ENCODE peak calls at places on chromosomes 5 and 9, in seven cellular contexts. Z is NCI-H2081 treated with DMSO at 0.1 percent for 48 hours, J is amniotic stem cell, X is dorsolateral prefrontal cortex, E is T-helper 1 cell, F is activated T-helper 1 cell treated with Interleukin-2 at 50 U/mL for 16 hours, H is cardiac muscle cell. W is an unnamed sample.

GRCh38 chr9:22617156-22617555 is 170.5 kb downstream of the DMRTA1 start:
- DNase-seq in J (no peak), E (no peak), X (no peak), H (no peak), F (no peak), Z (no peak), W (no peak)

GRCh38 chr5:132839426-132840301 is 9.2 kb upstream of the SHROOM1 start:
- DNase-seq in J (no peak), X (no peak), E (no peak), F (no peak), H (peak), Z (no peak), W (no peak)

GRCh38 chr5:25553082-25553481 is 908.3 kb upstream of the CDH10 start:
- DNase-seq in J (no peak), Z (no peak), F (no peak), E (no peak), H (no peak), X (no peak), W (no peak)

GRCh38 chr9:136328622-136329041 is 1.3 kb downstream of the GPSM1 start:
- DNase-seq in H (peak), F (no peak), E (no peak), J (no peak), Z (no peak), X (peak), W (peak)

GRCh38 chr5:151737421-151737820 is 21.0 kb downstream of the ATOX1 start:
- DNase-seq in Z (no peak), H (peak), E (no peak), X (no peak), J (no peak), F (no peak), W (no peak)

GRCh38 chr5:41954286-41954685 is 29.2 kb downstream of the FBXO4 start:
- DNase-seq in F (no peak), E (no peak), X (no peak), Z (no peak), J (no peak), H (no peak), W (no peak)

GRCh38 chr5:54616031-54616430 is 98.5 kb downstream of the SNX18 start:
- DNase-seq in E (no peak), H (peak), F (no peak), J (no peak), X (no peak), Z (no peak), W (no peak)

GRCh38 chr9:93459432-93459847 is 6.1 kb upstream of the FAM120AOS start:
- DNase-seq in Z (no peak), J (no peak), X (no peak), F (no peak), H (no peak), E (no peak), W (no peak)

GRCh38 chr9:135209852-135210251 is 122.4 kb downstream of the OLFM1 start:
- DNase-seq in Z (no peak), X (no peak), E (no peak), J (no peak), F (no peak), H (no peak), W (no peak)

W was measured in G401.